ENCODE peak calls at places on chromosomes 5 and 9, in six cellular contexts. One of them, this sample, is unnamed.
A peak's percentile ranks its signal among the peaks of the same experiment; 100 is the strongest.

GRCh38 chr5:179777909-179778308 is 15.9 kb upstream of the LTC4S start:
- DNase-seq in cardiac fibroblast: no peak
- DNase-seq in activated B cell treated with CpG ODN at 0.5 μM for 24 hours: no peak
- DNase-seq in pancreas: no peak
- DNase-seq in activated naive CD4-positive, alpha-beta T cell: no peak
- DNase-seq in mesenchymal stem cell: no peak
- DNase-seq in this sample: no peak

GRCh38 chr5:132254321-132254977 is 3.0 kb upstream of the PDLIM4 start:
- DNase-seq in cardiac fibroblast: peak; percentile 73
- DNase-seq in activated B cell treated with CpG ODN at 0.5 μM for 24 hours: no peak
- DNase-seq in pancreas: peak; percentile 68
- DNase-seq in activated naive CD4-positive, alpha-beta T cell: no peak
- DNase-seq in mesenchymal stem cell: no peak
- DNase-seq in this sample: no peak

GRCh38 chr9:16255217-16255616 is 615.3 kb downstream of the BNC2 start:
- DNase-seq in cardiac fibroblast: no peak
- DNase-seq in activated B cell treated with CpG ODN at 0.5 μM for 24 hours: no peak
- DNase-seq in pancreas: no peak
- DNase-seq in activated naive CD4-positive, alpha-beta T cell: no peak
- DNase-seq in mesenchymal stem cell: no peak
- DNase-seq in this sample: no peak

GRCh38 chr5:31270396-31270795 is 76.9 kb downstream of the CDH6 start:
- DNase-seq in cardiac fibroblast: peak; percentile 28
- DNase-seq in activated B cell treated with CpG ODN at 0.5 μM for 24 hours: no peak
- DNase-seq in pancreas: no peak
- DNase-seq in activated naive CD4-positive, alpha-beta T cell: no peak
- DNase-seq in mesenchymal stem cell: no peak
- DNase-seq in this sample: no peak

GRCh38 chr9:132032584-132032945 is 47.1 kb downstream of the MED27 start:
- DNase-seq in cardiac fibroblast: no peak
- DNase-seq in activated B cell treated with CpG ODN at 0.5 μM for 24 hours: no peak
- DNase-seq in pancreas: peak; percentile 17
- DNase-seq in activated naive CD4-positive, alpha-beta T cell: no peak
- DNase-seq in mesenchymal stem cell: no peak
- DNase-seq in this sample: no peak

GRCh38 chr9:29866556-29866955 is 2293.3 kb upstream of the C9orf72 start:
- DNase-seq in cardiac fibroblast: no peak
- DNase-seq in activated B cell treated with CpG ODN at 0.5 μM for 24 hours: no peak
- DNase-seq in pancreas: no peak
- DNase-seq in activated naive CD4-positive, alpha-beta T cell: no peak
- DNase-seq in mesenchymal stem cell: peak; percentile 1
- DNase-seq in this sample: no peak

GRCh38 chr9:16282216-16282615 is 588.3 kb downstream of the BNC2 start:
- DNase-seq in cardiac fibroblast: peak; percentile 79
- DNase-seq in activated B cell treated with CpG ODN at 0.5 μM for 24 hours: no peak
- DNase-seq in pancreas: no peak
- DNase-seq in activated naive CD4-positive, alpha-beta T cell: no peak
- DNase-seq in mesenchymal stem cell: peak; percentile 63
- DNase-seq in this sample: peak; percentile 96

GRCh38 chr9:108815156-108815555 is 40.6 kb downstream of the ACTL7B start:
- DNase-seq in cardiac fibroblast: no peak
- DNase-seq in activated B cell treated with CpG ODN at 0.5 μM for 24 hours: no peak
- DNase-seq in pancreas: no peak
- DNase-seq in activated naive CD4-positive, alpha-beta T cell: no peak
- DNase-seq in mesenchymal stem cell: no peak
- DNase-seq in this sample: no peak

GRCh38 chr5:155264809-155265208 is 251.3 kb downstream of the KIF4B start:
- DNase-seq in cardiac fibroblast: no peak
- DNase-seq in activated B cell treated with CpG ODN at 0.5 μM for 24 hours: no peak
- DNase-seq in pancreas: no peak
- DNase-seq in activated naive CD4-positive, alpha-beta T cell: no peak
- DNase-seq in mesenchymal stem cell: no peak
- DNase-seq in this sample: no peak

GRCh38 chr5:132089363-132089762 is 15.8 kb downstream of the CSF2 start:
- DNase-seq in cardiac fibroblast: no peak
- DNase-seq in activated B cell treated with CpG ODN at 0.5 μM for 24 hours: no peak
- DNase-seq in pancreas: no peak
- DNase-seq in activated naive CD4-positive, alpha-beta T cell: no peak
- DNase-seq in mesenchymal stem cell: no peak
- DNase-seq in this sample: no peak

GRCh38 chr5:126363658-126364057 is 59.6 kb upstream of the GRAMD2B start:
- DNase-seq in cardiac fibroblast: no peak
- DNase-seq in activated B cell treated with CpG ODN at 0.5 μM for 24 hours: no peak
- DNase-seq in pancreas: no peak
- DNase-seq in activated naive CD4-positive, alpha-beta T cell: no peak
- DNase-seq in mesenchymal stem cell: peak; percentile 66
- DNase-seq in this sample: peak; percentile 64

GRCh38 chr5:103785569-103785968 is 223.0 kb upstream of the NUDT12 start:
- DNase-seq in cardiac fibroblast: no peak
- DNase-seq in activated B cell treated with CpG ODN at 0.5 μM for 24 hours: no peak
- DNase-seq in pancreas: no peak
- DNase-seq in activated naive CD4-positive, alpha-beta T cell: no peak
- DNase-seq in mesenchymal stem cell: peak; percentile 36
- DNase-seq in this sample: peak; percentile 84

GRCh38 chr5:126503602-126504104 is 80.4 kb downstream of the GRAMD2B start:
- DNase-seq in cardiac fibroblast: peak; percentile 85
- DNase-seq in activated B cell treated with CpG ODN at 0.5 μM for 24 hours: no peak
- DNase-seq in pancreas: no peak
- DNase-seq in activated naive CD4-positive, alpha-beta T cell: no peak
- DNase-seq in mesenchymal stem cell: peak; percentile 57
- DNase-seq in this sample: peak; percentile 74

GRCh38 chr5:36355513-36355912 is 53.8 kb upstream of the RANBP3L start:
- DNase-seq in cardiac fibroblast: no peak
- DNase-seq in activated B cell treated with CpG ODN at 0.5 μM for 24 hours: no peak
- DNase-seq in pancreas: peak; percentile 9
- DNase-seq in activated naive CD4-positive, alpha-beta T cell: no peak
- DNase-seq in mesenchymal stem cell: no peak
- DNase-seq in this sample: no peak

GRCh38 chr5:71786337-71787060 is 67.4 kb downstream of the CARTPT start:
- DNase-seq in cardiac fibroblast: no peak
- DNase-seq in activated B cell treated with CpG ODN at 0.5 μM for 24 hours: no peak
- DNase-seq in pancreas: no peak
- DNase-seq in activated naive CD4-positive, alpha-beta T cell: no peak
- DNase-seq in mesenchymal stem cell: no peak
- DNase-seq in this sample: no peak

GRCh38 chr5:78907255-78907886 is 77.7 kb downstream of the ARSB start:
- DNase-seq in cardiac fibroblast: peak; percentile 73
- DNase-seq in activated B cell treated with CpG ODN at 0.5 μM for 24 hours: no peak
- DNase-seq in pancreas: no peak
- DNase-seq in activated naive CD4-positive, alpha-beta T cell: no peak
- DNase-seq in mesenchymal stem cell: peak; percentile 95
- DNase-seq in this sample: peak; percentile 89

GRCh38 chr5:140109050-140109817 is 4.7 kb upstream of the PURA start:
- DNase-seq in cardiac fibroblast: no peak
- DNase-seq in activated B cell treated with CpG ODN at 0.5 μM for 24 hours: no peak
- DNase-seq in pancreas: peak; percentile 15
- DNase-seq in activated naive CD4-positive, alpha-beta T cell: no peak
- DNase-seq in mesenchymal stem cell: peak; percentile 53
- DNase-seq in this sample: peak; percentile 29

GRCh38 chr9:113238859-113239231 is 17.5 kb downstream of the SLC31A1 start:
- DNase-seq in cardiac fibroblast: no peak
- DNase-seq in activated B cell treated with CpG ODN at 0.5 μM for 24 hours: no peak
- DNase-seq in pancreas: no peak
- DNase-seq in activated naive CD4-positive, alpha-beta T cell: no peak
- DNase-seq in mesenchymal stem cell: no peak
- DNase-seq in this sample: no peak

GRCh38 chr9:20838218-20838617 is 154.2 kb downstream of the FOCAD start:
- DNase-seq in cardiac fibroblast: peak; percentile 9
- DNase-seq in activated B cell treated with CpG ODN at 0.5 μM for 24 hours: no peak
- DNase-seq in pancreas: no peak
- DNase-seq in activated naive CD4-positive, alpha-beta T cell: no peak
- DNase-seq in mesenchymal stem cell: no peak
- DNase-seq in this sample: peak; percentile 52

GRCh38 chr9:89928106-89928505 is 323.3 kb downstream of the GADD45G start:
- DNase-seq in cardiac fibroblast: no peak
- DNase-seq in activated B cell treated with CpG ODN at 0.5 μM for 24 hours: no peak
- DNase-seq in pancreas: no peak
- DNase-seq in activated naive CD4-positive, alpha-beta T cell: no peak
- DNase-seq in mesenchymal stem cell: no peak
- DNase-seq in this sample: no peak

GRCh38 chr9:72998363-72998762 is 45.5 kb upstream of the ALDH1A1 start:
- DNase-seq in cardiac fibroblast: no peak
- DNase-seq in activated B cell treated with CpG ODN at 0.5 μM for 24 hours: no peak
- DNase-seq in pancreas: no peak
- DNase-seq in activated naive CD4-positive, alpha-beta T cell: no peak
- DNase-seq in mesenchymal stem cell: no peak
- DNase-seq in this sample: no peak

GRCh38 chr5:43044181-43044914 is 4.2 kb upstream of the ANXA2R start:
- DNase-seq in cardiac fibroblast: peak; percentile 51
- DNase-seq in activated B cell treated with CpG ODN at 0.5 μM for 24 hours: no peak
- DNase-seq in pancreas: no peak
- DNase-seq in activated naive CD4-positive, alpha-beta T cell: no peak
- DNase-seq in mesenchymal stem cell: peak; percentile 77
- DNase-seq in this sample: peak; percentile 43